ENCODE peak calls at places on chromosomes 7 and 10, in nine cellular contexts. Q, G, X, M, T, Z, D, N and S are unnamed samples.

GRCh38 chr7:124074007-124074406 is 41.1 kb upstream of the TMEM229A start:
- DNase-seq in Q (no peak), M (no peak), Z (no peak), D (no peak), T (no peak), N (no peak), G (no peak), X (no peak), S (no peak)

GRCh38 chr7:157703534-157704195 is 366.9 kb downstream of the DNAJB6 start:
- DNase-seq in Z (no peak), Q (no peak), G (no peak), M (no peak), N (no peak), D (no peak), X (no peak), T (no peak), S (no peak)

GRCh38 chr10:121702351-121703320 is 104.4 kb upstream of the FGFR2 start:
- DNase-seq in Z (no peak), T (no peak), X (no peak), M (peak), N (no peak), Q (peak), G (no peak), D (no peak), S (no peak)

GRCh38 chr7:82729172-82730030 is 285.8 kb upstream of the CACNA2D1 start:
- DNase-seq in D (no peak), X (no peak), M (peak), T (no peak), Z (peak), N (no peak), Q (peak), G (no peak), S (no peak)

GRCh38 chr7:129431911-129432643 is 2.2 kb upstream of the STRIP2 start:
- DNase-seq in G (no peak), N (no peak), Q (no peak), D (no peak), T (no peak), X (no peak), Z (no peak), M (no peak), S (no peak)

GRCh38 chr10:15168781-15169554 is 475 bp upstream of the NMT2 start:
- DNase-seq in Q (peak), M (peak), X (peak), D (peak), Z (peak), N (peak), G (peak), T (peak), S (peak)

GRCh38 chr10:125066704-125067447 is 93.5 kb downstream of the CTBP2 start:
- DNase-seq in M (no peak), X (no peak), T (no peak), N (no peak), D (no peak), Z (no peak), G (peak), Q (no peak), S (no peak)

GRCh38 chr10:113880236-113880635 is 25.8 kb downstream of the NHLRC2 start:
- DNase-seq in M (peak), D (no peak), X (no peak), Q (peak), T (no peak), Z (no peak), G (no peak), N (no peak), S (no peak)

GRCh38 chr7:110775046-110775445 is 315.9 kb upstream of the LRRN3 start:
- DNase-seq in N (no peak), Z (no peak), Q (no peak), T (no peak), M (peak), D (no peak), G (no peak), X (no peak), S (no peak)

GRCh38 chr7:5232485-5232837 is 42.4 kb downstream of the WIPI2 start:
- DNase-seq in T (no peak), Q (no peak), M (no peak), G (peak), Z (no peak), N (no peak), D (no peak), X (no peak), S (no peak)

GRCh38 chr10:130040817-130041330 is 69.8 kb downstream of the C10orf143 start:
- DNase-seq in N (no peak), G (no peak), Z (no peak), T (no peak), X (peak), M (no peak), D (no peak), Q (no peak), S (no peak)

GRCh38 chr7:105985250-105985649 is 22.2 kb downstream of the CDHR3 start:
- DNase-seq in T (no peak), Q (no peak), D (no peak), G (no peak), X (no peak), Z (no peak), N (no peak), M (no peak), S (no peak)

GRCh38 chr7:21923663-21924062 is 22.0 kb downstream of the CDCA7L start:
- DNase-seq in N (no peak), M (peak), D (no peak), Z (peak), T (no peak), X (no peak), Q (no peak), G (no peak), S (no peak)

GRCh38 chr7:111752022-111752582 is 189.8 kb upstream of the IMMP2L start:
- DNase-seq in T (peak), D (peak), X (peak), Z (peak), N (peak), Q (peak), M (peak), G (peak), S (no peak)

GRCh38 chr7:16891874-16892620 is 10.3 kb upstream of the AGR3 start:
- DNase-seq in M (no peak), N (no peak), Q (peak), T (no peak), G (no peak), Z (no peak), X (no peak), D (no peak), S (no peak)

GRCh38 chr10:73095479-73096021 is 1.1 kb downstream of the P4HA1 start:
- DNase-seq in X (no peak), N (peak), Q (peak), G (no peak), M (peak), D (peak), Z (peak), T (peak), S (peak)

GRCh38 chr10:77854115-77854514 is 72.4 kb downstream of the DLG5 start:
- DNase-seq in N (no peak), X (no peak), M (no peak), T (no peak), Q (no peak), D (no peak), Z (no peak), G (no peak), S (no peak)

GRCh38 chr10:102869290-102870198 is at the start of gene AS3MT:
- DNase-seq in M (no peak), N (peak), X (no peak), T (peak), D (peak), G (peak), Z (peak), Q (peak), S (no peak)

GRCh38 chr7:100175296-100175935 is 1.8 kb downstream of the GPC2 start:
- DNase-seq in D (no peak), N (no peak), T (no peak), X (no peak), G (no peak), M (no peak), Q (no peak), Z (no peak), S (no peak)

GRCh38 chr10:122463466-122464157 is 2.3 kb downstream of the HTRA1 start:
- DNase-seq in Q (no peak), T (no peak), N (no peak), G (no peak), X (no peak), M (no peak), D (no peak), Z (no peak), S (no peak)

GRCh38 chr10:102752934-102753664 is 9.4 kb downstream of the WBP1L start:
- DNase-seq in Z (no peak), N (no peak), Q (peak), T (no peak), M (peak), G (no peak), D (no peak), X (no peak), S (no peak)

GRCh38 chr10:21097926-21098355 is 200.8 kb upstream of the NEBL start:
- DNase-seq in M (no peak), X (no peak), T (no peak), Z (no peak), D (no peak), Q (no peak), N (no peak), G (no peak), S (no peak)

GRCh38 chr10:72026251-72026650 is 62.1 kb downstream of the CHST3 start:
- DNase-seq in Q (no peak), Z (no peak), X (no peak), D (no peak), G (no peak), N (no peak), T (no peak), M (peak), S (no peak)

GRCh38 chr7:151429555-151430331 is 10.2 kb downstream of the CRYGN start:
- DNase-seq in N (no peak), Z (no peak), X (no peak), T (no peak), G (no peak), Q (peak), D (no peak), M (no peak), S (no peak)

GRCh38 chr10:7866191-7866590 is 47.9 kb downstream of the TAF3 start:
- DNase-seq in X (no peak), Q (no peak), G (no peak), Z (no peak), N (no peak), T (no peak), M (no peak), D (no peak), S (no peak)

GRCh38 chr7:142838461-142839213 is 16.2 kb upstream of the EPHB6 start:
- DNase-seq in N (no peak), G (no peak), Q (no peak), Z (no peak), M (no peak), D (no peak), T (no peak), X (no peak), S (no peak)

GRCh38 chr10:49664842-49665355 is 14.6 kb upstream of the C10orf53 start:
- DNase-seq in G (no peak), N (no peak), Z (no peak), Q (no peak), X (no peak), D (no peak), T (no peak), M (no peak), S (no peak)

GRCh38 chr7:107103369-107103768 is 58.9 kb downstream of the PRKAR2B start:
- DNase-seq in T (no peak), N (no peak), M (peak), X (no peak), Q (peak), D (no peak), G (no peak), Z (no peak), S (no peak)

GRCh38 chr10:122505011-122505410 is 43.7 kb downstream of the HTRA1 start:
- DNase-seq in Z (no peak), M (no peak), X (no peak), N (no peak), D (no peak), T (no peak), Q (no peak), G (no peak), S (no peak)

GRCh38 chr7:8365499-8366110 is 67.8 kb upstream of the NXPH1 start:
- DNase-seq in T (no peak), G (no peak), M (no peak), X (no peak), Q (peak), N (no peak), D (no peak), Z (peak), S (no peak)

GRCh38 chr10:47406548-47406869 is 22.4 kb upstream of the ZNF488 start:
- DNase-seq in T (no peak), X (no peak), M (no peak), Q (no peak), Z (no peak), G (no peak), N (no peak), D (no peak), S (no peak)

GRCh38 chr10:116270691-116271592 is 2.1 kb downstream of the GFRA1 start:
- DNase-seq in N (no peak), M (no peak), D (peak), T (peak), Z (peak), X (no peak), Q (no peak), G (peak), S (peak)

GRCh38 chr10:51113007-51113406 is 38.7 kb downstream of the PRKG1 start:
- DNase-seq in X (no peak), N (no peak), Z (no peak), G (no peak), D (no peak), T (no peak), M (no peak), Q (no peak), S (no peak)

GRCh38 chr10:47027812-47028260 is 116.6 kb downstream of the PTPN20 start:
- DNase-seq in D (no peak), T (no peak), G (peak), Q (no peak), M (no peak), X (no peak), N (peak), Z (no peak), S (no peak)

GRCh38 chr7:105806592-105807266 is 69.7 kb downstream of the ATXN7L1 start:
- DNase-seq in T (peak), G (no peak), D (no peak), Q (peak), M (peak), Z (no peak), N (no peak), X (no peak), S (no peak)

GRCh38 chr10:14782691-14783363 is 8.1 kb upstream of the FAM107B start:
- DNase-seq in Q (peak), M (no peak), N (no peak), Z (no peak), G (no peak), D (no peak), X (no peak), T (peak), S (no peak)

GRCh38 chr7:89021741-89022140 is 226.2 kb upstream of the TEX47 start:
- DNase-seq in Q (no peak), N (no peak), M (no peak), Z (no peak), D (no peak), X (no peak), T (no peak), G (no peak), S (no peak)
- H3K4me3 ChIP-seq in Q (no peak), N (no peak), M (no peak), Z (no peak), D (no peak), X (no peak), T (no peak), G (no peak), S (no peak)

DNA sequence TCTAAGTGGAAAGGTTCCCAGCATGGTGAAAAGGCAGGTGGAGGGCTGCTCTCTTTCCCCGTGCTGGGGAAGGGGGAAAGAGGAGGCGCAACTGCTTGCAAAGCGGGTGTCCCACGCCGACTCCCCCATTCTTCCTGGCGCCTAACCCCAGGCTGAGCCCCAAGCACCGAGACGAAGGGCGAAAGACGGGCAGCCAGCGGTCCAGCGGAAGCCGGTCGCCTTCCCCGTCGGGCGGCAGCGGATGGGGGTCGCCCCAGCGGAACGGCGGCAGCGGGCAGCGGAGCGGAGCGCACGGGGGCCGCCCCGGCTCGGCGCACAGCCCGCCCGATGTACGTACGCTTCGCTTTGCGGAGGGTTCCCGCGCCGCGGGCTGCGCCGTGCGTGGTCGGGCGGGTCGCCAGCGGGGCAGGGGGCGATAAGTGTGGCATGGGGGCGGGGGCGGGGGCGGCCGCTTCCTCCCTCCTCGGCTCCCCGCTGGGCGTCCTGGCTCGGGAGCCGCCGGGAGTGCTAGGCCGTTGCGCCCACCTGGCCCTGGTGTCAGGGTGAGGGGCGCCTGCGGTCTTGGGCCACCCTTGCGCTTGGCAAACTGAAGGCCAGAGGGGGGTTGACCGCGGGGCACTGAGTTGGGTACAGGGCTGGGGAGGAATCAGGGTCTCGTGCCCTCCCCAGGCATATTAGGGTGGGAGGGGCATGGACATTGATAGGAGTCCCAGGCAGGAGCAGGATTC is 35.2 kb upstream of the HSPB1 start:
- DNase-seq in Q (no peak), G (no peak), M (no peak), Z (no peak), N (no peak), X (no peak), T (no peak), D (no peak), S (no peak)
- H3K4me3 ChIP-seq in Q (no peak), G (peak), M (no peak), Z (peak), N (no peak), X (peak), T (peak), D (peak), S (peak)

GRCh38 chr10:11684717-11685645 is 57.2 kb upstream of the ECHDC3 start:
- DNase-seq in M (peak), G (peak), X (peak), Q (peak), D (peak), T (peak), Z (no peak), N (no peak), S (peak)

GRCh38 chr10:11682267-11682683 is 59.9 kb upstream of the ECHDC3 start:
- DNase-seq in G (no peak), X (no peak), Q (no peak), T (no peak), N (no peak), M (no peak), D (no peak), Z (no peak), S (no peak)

GRCh38 chr10:11680496-11680895 is 61.7 kb upstream of the ECHDC3 start:
- DNase-seq in N (no peak), D (no peak), Z (no peak), Q (no peak), X (no peak), M (no peak), G (no peak), T (no peak), S (no peak)

GRCh38 chr10:11683529-11684320 is 58.5 kb upstream of the ECHDC3 start:
- DNase-seq in G (no peak), M (no peak), N (no peak), T (peak), X (no peak), Z (no peak), Q (no peak), D (no peak), S (no peak)

DNA sequence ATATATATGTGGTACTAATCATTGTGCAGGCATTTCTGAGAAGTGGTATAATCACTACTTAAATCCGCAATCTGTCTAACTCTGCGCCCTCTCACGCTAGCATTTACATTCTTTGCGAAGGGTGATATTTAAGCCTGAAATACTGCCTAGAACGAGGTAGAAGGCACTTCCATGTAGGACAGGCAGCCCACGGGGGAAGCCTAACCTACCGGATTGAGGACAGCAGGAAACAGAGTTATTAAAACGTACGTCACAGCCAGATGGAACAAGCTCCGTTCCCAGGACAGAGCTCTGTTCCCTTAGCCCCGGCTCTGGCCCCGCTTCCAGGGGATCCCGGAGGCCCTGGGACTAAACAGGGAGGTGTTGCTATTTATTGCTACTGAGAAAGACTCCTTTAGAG is 59.3 kb upstream of the ECHDC3 start:
- DNase-seq in Z (no peak), Q (no peak), T (no peak), M (no peak), D (no peak), N (no peak), G (no peak), X (no peak), S (no peak)
- H3K4me3 ChIP-seq in Z (no peak), Q (no peak), T (no peak), M (no peak), D (no peak), N (no peak), G (no peak), X (no peak), S (no peak)

GRCh38 chr7:152489044-152489443 is 53.2 kb upstream of the KMT2C start:
- DNase-seq in Q (no peak), N (no peak), D (no peak), Z (no peak), M (no peak), X (no peak), T (no peak), G (no peak), S (no peak)
- H3K4me3 ChIP-seq in Q (no peak), N (no peak), D (no peak), Z (no peak), M (no peak), X (no peak), T (no peak), G (no peak), S (no peak)

GRCh38 chr10:110502072-110502845 is 4.6 kb downstream of the DUSP5 start:
- DNase-seq in D (no peak), G (no peak), X (no peak), N (no peak), Z (no peak), Q (no peak), M (peak), T (no peak), S (no peak)
- H3K4me3 ChIP-seq in D (peak), G (no peak), X (no peak), N (no peak), Z (no peak), Q (no peak), M (peak), T (no peak), S (peak)

GRCh38 chr7:149180713-149181112 is 14.6 kb upstream of the ZNF282 start:
- DNase-seq in T (no peak), M (no peak), D (no peak), G (no peak), Q (no peak), N (no peak), Z (no peak), X (no peak), S (no peak)
- H3K4me3 ChIP-seq in T (no peak), M (no peak), D (no peak), G (no peak), Q (no peak), N (no peak), Z (no peak), X (no peak), S (no peak)

GRCh38 chr10:22597142-22597541 is 117.2 kb downstream of the PIP4K2A start:
- DNase-seq in D (no peak), N (no peak), X (no peak), M (peak), Z (no peak), T (no peak), G (no peak), Q (no peak), S (no peak)
- H3K4me3 ChIP-seq in D (no peak), N (no peak), X (no peak), M (no peak), Z (no peak), T (no peak), G (no peak), Q (no peak), S (no peak)